ENCODE peak calls at places on chromosomes 3 and 15, in four cellular contexts. Y, A, Q and P are unnamed samples.

GRCh38 chr3:71704915-71705314 is 20.3 kb downstream of the EIF4E3 start:
- DNase-seq in Y (no peak), A (no peak), Q (no peak), P (no peak)

GRCh38 chr3:54960736-54961135 is 32.9 kb upstream of the LRTM1 start:
- DNase-seq in Y (no peak), A (no peak), Q (no peak), P (no peak)

GRCh38 chr15:74132681-74133070 is 2.3 kb downstream of the ISLR2 start:
- DNase-seq in Y (no peak), A (no peak), Q (no peak), P (no peak)

GRCh38 chr3:126083511-126083912 is 412 bp downstream of the SLC41A3 start:
- DNase-seq in Y (no peak), A (no peak), Q (peak), P (peak)

GRCh38 chr3:46737320-46737719 is 19.7 kb upstream of the PRSS50 start:
- DNase-seq in Y (no peak), A (no peak), Q (no peak), P (no peak)

GRCh38 chr15:48514103-48514817 is 131.2 kb downstream of the FBN1 start:
- DNase-seq in Y (no peak), A (no peak), Q (no peak), P (no peak)

GRCh38 chr3:115627180-115628074 is 4.1 kb downstream of the GAP43 start:
- DNase-seq in Y (no peak), A (no peak), Q (no peak), P (no peak)

GRCh38 chr15:67100124-67100791 is 34.9 kb downstream of the SMAD3 start:
- DNase-seq in Y (no peak), A (no peak), Q (no peak), P (no peak)

GRCh38 chr15:81514769-81515168 is 140.8 kb upstream of the TMC3 start:
- DNase-seq in Y (no peak), A (no peak), Q (no peak), P (no peak)

GRCh38 chr15:74789171-74789627 is 7.3 kb downstream of the CSK start:
- DNase-seq in Y (no peak), A (no peak), Q (no peak), P (no peak)

GRCh38 chr3:187072102-187072501 is 67.2 kb downstream of the RPL39L start:
- DNase-seq in Y (no peak), A (no peak), Q (no peak), P (no peak)

GRCh38 chr3:108223928-108224327 is 1.7 kb upstream of the IFT57 start:
- DNase-seq in Y (peak), A (no peak), Q (no peak), P (no peak)

GRCh38 chr3:193872265-193872753 is 263.6 kb upstream of the HES1 start:
- DNase-seq in Y (no peak), A (peak), Q (no peak), P (no peak)

GRCh38 chr3:148605551-148605950 is 92.2 kb upstream of the AGTR1 start:
- DNase-seq in Y (no peak), A (no peak), Q (no peak), P (no peak)

GRCh38 chr3:181700168-181701087 is 11.3 kb upstream of the SOX2 start:
- DNase-seq in Y (peak), A (peak), Q (peak), P (peak)

GRCh38 chr3:88189361-88189810 is 39.6 kb downstream of the C3orf38 start:
- DNase-seq in Y (no peak), A (no peak), Q (no peak), P (no peak)

GRCh38 chr3:32606277-32606676 is 35.6 kb upstream of the DYNC1LI1 start:
- DNase-seq in Y (no peak), A (no peak), Q (no peak), P (no peak)

GRCh38 chr3:54900954-54901591 is 26.8 kb downstream of the LRTM1 start:
- DNase-seq in Y (no peak), A (no peak), Q (no peak), P (no peak)

GRCh38 chr3:30343067-30343831 is 263.2 kb upstream of the TGFBR2 start:
- DNase-seq in Y (no peak), A (no peak), Q (no peak), P (no peak)

GRCh38 chr15:90035095-90035834 is 34.1 kb downstream of the ZNF710 start:
- DNase-seq in Y (no peak), A (no peak), Q (no peak), P (no peak)

GRCh38 chr15:49242820-49243219 is 72.8 kb downstream of the GALK2 start:
- DNase-seq in Y (no peak), A (peak), Q (no peak), P (no peak)

GRCh38 chr3:52046186-52046913 is 10.0 kb downstream of the DUSP7 start:
- DNase-seq in Y (no peak), A (peak), Q (no peak), P (no peak)

GRCh38 chr15:56207711-56208110 is 36.0 kb downstream of the RFX7 start:
- DNase-seq in Y (no peak), A (no peak), Q (no peak), P (no peak)

GRCh38 chr3:133112666-133113065 is 74.5 kb downstream of the TMEM108 start:
- DNase-seq in Y (no peak), A (no peak), Q (no peak), P (no peak)

GRCh38 chr15:55991841-55992768 is 1.3 kb downstream of the NEDD4 start:
- DNase-seq in Y (no peak), A (no peak), Q (no peak), P (no peak)

GRCh38 chr3:45794177-45794560 is 2.2 kb downstream of the SLC6A20 start:
- DNase-seq in Y (no peak), A (no peak), Q (no peak), P (no peak)

GRCh38 chr3:128735884-128736283 is 9.9 kb downstream of the RAB7A start:
- DNase-seq in Y (no peak), A (no peak), Q (no peak), P (no peak)

GRCh38 chr3:54046677-54047214 is 75.6 kb upstream of the CACNA2D3 start:
- DNase-seq in Y (no peak), A (no peak), Q (no peak), P (peak)

GRCh38 chr15:71116366-71116765 is 1.1 kb downstream of the THSD4 start:
- DNase-seq in Y (no peak), A (no peak), Q (no peak), P (no peak)

GRCh38 chr3:24440764-24441464 is 53.7 kb downstream of the THRB start:
- DNase-seq in Y (no peak), A (no peak), Q (no peak), P (no peak)

GRCh38 chr3:43810797-43811196 is 120.1 kb downstream of the ABHD5 start:
- DNase-seq in Y (no peak), A (no peak), Q (no peak), P (no peak)

GRCh38 chr3:46675426-46675825 is 18.1 kb downstream of the ALS2CL start:
- DNase-seq in Y (no peak), A (no peak), Q (no peak), P (no peak)

GRCh38 chr3:195763843-195764825 is 43.4 kb downstream of the MUC20 start:
- DNase-seq in Y (no peak), A (no peak), Q (no peak), P (no peak)